ENCODE peak calls at places on chromosomes 4 and X, in six cellular contexts. P, Q, I, Y, H and F are unnamed samples.

GRCh38 chr4:100257567-100257966 is 67.3 kb upstream of the DDIT4L start:
- DNase-seq in H (no peak), Y (no peak), I (peak; percentile 5), Q (no peak), P (no peak), F (no peak)

GRCh38 chr4:4440333-4441061 is 53.6 kb downstream of the NSG1 start:
- DNase-seq in Q (no peak), Y (no peak), P (no peak), I (no peak), H (no peak), F (no peak)

GRCh38 chrX:119474615-119475388 is 6.6 kb downstream of the SLC25A5 start:
- DNase-seq in Q (no peak), P (no peak), I (no peak), Y (no peak), H (no peak), F (no peak)

GRCh38 chr4:86838141-86838540 is 11.0 kb downstream of the SLC10A6 start:
- DNase-seq in Y (no peak), Q (no peak), I (no peak), P (no peak), H (no peak), F (no peak)

GRCh38 chr4:84808332-84808731 is 158.2 kb downstream of the WDFY3 start:
- DNase-seq in P (no peak), I (no peak), Y (no peak), H (no peak), Q (no peak), F (no peak)

GRCh38 chr4:34105311-34105710 is 2139.0 kb downstream of the ARAP2 start:
- DNase-seq in I (no peak), P (no peak), Y (no peak), H (no peak), Q (no peak), F (no peak)

GRCh38 chr4:36624030-36624429 is 342.6 kb downstream of the DTHD1 start:
- DNase-seq in Y (no peak), I (no peak), Q (no peak), P (no peak), H (no peak), F (no peak)

GRCh38 chr4:170990989-170991589 is 822.1 kb upstream of the GALNTL6 start:
- DNase-seq in P (no peak), H (no peak), Y (no peak), I (peak; percentile 10), Q (no peak), F (no peak)

GRCh38 chr4:6461301-6462165 is 10.9 kb downstream of the PPP2R2C start:
- DNase-seq in P (no peak), I (no peak), Q (peak; percentile 15), H (no peak), Y (no peak), F (no peak)

GRCh38 chr4:181848357-181848756 is 394.8 kb upstream of the TENM3 start:
- DNase-seq in Y (no peak), H (no peak), I (no peak), Q (no peak), P (no peak), F (no peak)

GRCh38 chrX:53239474-53239873 is 14.5 kb upstream of the KDM5C start:
- DNase-seq in Y (no peak), I (peak; percentile 56), P (no peak), Q (no peak), H (peak; percentile 36), F (no peak)

DNA sequence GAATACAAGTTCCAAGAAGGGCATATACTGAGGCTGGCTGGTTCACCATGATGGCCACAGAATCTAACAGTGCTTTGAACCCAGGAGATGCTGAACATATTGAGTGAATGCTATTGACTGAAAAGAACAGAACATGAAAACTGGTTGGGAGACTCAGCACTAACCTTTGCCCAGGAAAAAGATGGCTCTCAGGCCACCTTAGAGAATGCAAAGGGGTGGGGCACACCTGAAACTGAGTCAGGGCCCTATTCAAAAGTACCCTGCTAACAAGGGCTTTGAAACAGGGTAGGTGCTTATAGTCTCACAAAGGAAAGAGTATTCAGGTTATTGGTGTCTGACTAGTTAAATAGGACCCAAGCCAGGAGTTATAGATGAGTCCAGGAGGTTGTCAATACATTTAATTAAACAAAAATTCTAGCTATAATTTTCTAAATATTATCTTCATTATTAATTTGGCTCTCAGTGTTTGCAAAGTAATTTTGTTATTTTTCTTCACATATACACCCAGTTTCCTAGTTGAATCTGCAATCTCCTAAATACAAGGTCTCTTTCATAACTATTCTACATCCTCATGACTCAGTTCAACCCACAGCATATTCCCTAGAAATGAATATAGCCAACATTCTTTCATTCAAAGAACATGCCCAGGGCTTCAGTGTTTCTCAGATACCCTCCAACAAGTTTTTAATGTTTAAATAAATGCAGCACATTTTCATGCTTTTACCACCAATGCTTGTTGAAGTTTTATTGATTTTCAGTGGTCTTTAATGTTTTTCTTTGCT is 144.2 kb upstream of the RAPGEF2 start:
- DNase-seq in Q (no peak), H (no peak), I (no peak), P (no peak), Y (no peak), F (no peak)
- H3K27ac ChIP-seq in Q (no peak overlapping the region), H (no peak overlapping the region), I (no peak overlapping the region), P (no peak overlapping the region), Y (no peak overlapping the region), F (no peak overlapping the region)

DNA sequence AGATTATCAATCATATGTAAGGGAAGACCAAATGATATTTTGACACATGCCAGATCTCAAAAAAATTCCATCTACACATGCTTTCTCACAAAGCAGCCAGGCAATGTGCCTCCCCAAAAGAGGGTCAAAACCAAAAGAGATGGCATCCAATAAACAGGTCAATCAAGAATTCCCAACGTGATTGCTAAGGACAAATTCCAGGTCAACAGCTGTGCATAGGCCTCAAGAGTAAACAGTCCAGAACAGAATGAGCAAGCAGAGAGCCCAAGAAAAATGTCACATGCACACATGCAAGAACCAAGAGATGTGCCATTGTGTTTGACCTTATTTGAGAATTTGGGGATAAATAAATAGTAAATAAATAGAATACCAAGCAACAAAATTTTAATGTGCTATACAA is 136.7 kb downstream of the APBB2 start:
- DNase-seq in P (no peak), I (no peak), Y (no peak), H (no peak), Q (no peak), F (no peak)
- TF ChIP-seq EP300 in P (no peak), I (no peak), Y (no peak), H (no peak), Q (no peak), F (peak; percentile 9)

DNA sequence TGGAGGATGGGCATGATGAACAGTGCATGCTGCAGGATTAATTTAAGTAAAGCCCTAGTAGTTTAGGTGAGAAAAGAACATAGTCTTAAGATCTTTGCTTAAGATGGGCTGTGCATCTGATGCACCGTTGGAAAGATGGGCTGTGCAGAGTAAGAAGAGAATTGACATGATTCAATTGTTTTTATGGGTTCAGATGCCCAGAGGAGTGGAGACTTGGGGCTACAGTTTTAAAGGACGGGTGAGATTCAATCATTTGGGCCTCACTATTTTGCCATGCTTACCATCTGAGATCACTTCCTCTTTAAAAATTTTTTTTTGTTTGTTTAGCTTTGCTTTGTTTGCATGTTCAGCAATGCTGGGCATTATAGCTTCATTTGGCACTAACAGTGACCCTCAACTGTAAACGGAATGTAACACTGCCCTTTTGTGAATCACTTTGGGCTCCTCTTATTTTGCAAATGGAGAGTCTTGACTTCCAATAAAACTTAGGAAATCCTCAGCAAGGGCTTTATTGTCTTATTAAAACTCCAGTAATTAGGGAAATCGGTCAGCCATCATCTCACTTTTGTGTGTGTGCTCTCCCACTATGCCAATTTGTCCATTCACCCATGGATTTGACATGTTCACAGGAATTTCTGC is 216.1 kb upstream of the TLL1 start:
- DNase-seq in I (no peak), Q (no peak), P (no peak), Y (no peak), H (no peak), F (no peak)
- H3K27ac ChIP-seq in I (no peak overlapping the region), Q (no peak overlapping the region), P (no peak overlapping the region), Y (no peak overlapping the region), H (no peak overlapping the region), F (no peak overlapping the region)

GRCh38 chr4:101948055-101948454 is 157.5 kb downstream of the BANK1 start:
- DNase-seq in Y (no peak), I (no peak), P (no peak), Q (no peak), H (no peak), F (no peak)

GRCh38 chr4:101942891-101943290 is 152.4 kb downstream of the BANK1 start:
- DNase-seq in Y (no peak), P (no peak), H (no peak), I (no peak), Q (no peak), F (no peak)

GRCh38 chr4:101941816-101942358 is 151.4 kb downstream of the BANK1 start:
- DNase-seq in P (no peak), H (no peak), Y (no peak), Q (no peak), I (no peak), F (no peak)

GRCh38 chr4:101948951-101949350 is 158.4 kb downstream of the BANK1 start:
- DNase-seq in P (no peak), Q (no peak), Y (no peak), I (no peak), H (no peak), F (no peak)

DNA sequence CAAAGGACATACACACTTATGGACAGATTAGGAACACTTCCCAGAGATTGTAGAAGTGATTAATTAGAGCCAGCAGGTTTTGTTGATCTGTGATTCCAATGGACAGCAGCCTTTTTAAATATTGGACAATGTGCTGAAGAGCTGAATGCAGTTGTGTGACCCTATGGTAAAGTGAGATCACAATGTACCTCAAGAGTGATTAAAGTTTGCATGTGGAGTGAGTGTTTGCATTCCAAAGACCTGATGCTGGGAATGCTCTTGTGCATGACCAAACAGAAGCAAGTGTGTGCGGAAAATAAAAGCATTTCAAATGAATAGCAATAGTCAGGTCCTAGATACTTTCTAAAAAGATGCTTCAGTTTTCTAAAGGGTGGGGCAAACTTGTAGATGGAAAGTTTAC is 154.1 kb downstream of the BANK1 start:
- DNase-seq in H (no peak), Y (no peak), P (no peak), Q (no peak), I (no peak), F (no peak)
- TF ChIP-seq EP300 in H (no peak), Y (no peak), P (no peak), Q (no peak), I (no peak), F (no peak)